ENCODE peak calls at places on chromosomes 11 and 22, in five cellular contexts. D, B, K, G and E are unnamed samples.

GRCh38 chr22:33674357-33674756 is 245.9 kb downstream of the LARGE1 start:
- DNase-seq in G (no peak), B (no peak), K (no peak), D (no peak), E (no peak)

GRCh38 chr11:22165799-22166548 is 26.9 kb upstream of the ANO5 start:
- DNase-seq in D (no peak), G (no peak), K (no peak), B (no peak), E (no peak)

GRCh38 chr11:61429346-61429690 is 457 bp downstream of the CPSF7 start:
- DNase-seq in G (peak), B (no peak), D (peak), K (peak), E (peak)

GRCh38 chr22:45997077-45997774 is 20.3 kb upstream of the WNT7B start:
- DNase-seq in G (peak), D (no peak), B (no peak), K (no peak), E (no peak)

GRCh38 chr11:94767701-94768601 is at the start of gene AMOTL1:
- DNase-seq in K (no peak), G (peak), D (peak), B (no peak), E (peak)

GRCh38 chr11:24559315-24559714 is 62.5 kb downstream of the LUZP2 start:
- DNase-seq in K (no peak), G (no peak), B (no peak), D (no peak), E (no peak)

GRCh38 chr11:68120212-68121066 is 749 bp downstream of the CHKA start:
- DNase-seq in D (no peak), G (peak), B (peak), K (peak), E (peak)

GRCh38 chr11:110356769-110357671 is 60.6 kb upstream of the RDX start:
- DNase-seq in D (peak), G (no peak), B (no peak), K (peak), E (no peak)

GRCh38 chr22:21064917-21065864 is 19.4 kb downstream of the LRRC74B start:
- DNase-seq in B (no peak), K (no peak), D (no peak), G (peak), E (no peak)

GRCh38 chr11:117840881-117841581 is 16.5 kb upstream of the FXYD2 start:
- DNase-seq in D (no peak), B (no peak), K (no peak), G (no peak), E (no peak)

GRCh38 chr22:36360011-36360410 is 27.8 kb downstream of the MYH9 start:
- DNase-seq in K (no peak), D (no peak), B (no peak), G (no peak), E (no peak)

GRCh38 chr22:17867160-17867785 is 93.0 kb upstream of the BID start:
- DNase-seq in K (no peak), D (no peak), G (peak), B (no peak), E (no peak)

GRCh38 chr22:17871726-17872458 is 97.6 kb upstream of the BID start:
- DNase-seq in B (no peak), G (no peak), K (no peak), D (no peak), E (no peak)

GRCh38 chr22:17868771-17869170 is 94.5 kb upstream of the BID start:
- DNase-seq in K (no peak), B (no peak), G (no peak), D (no peak), E (no peak)

GRCh38 chr22:17870408-17870807 is 96.1 kb upstream of the BID start:
- DNase-seq in G (no peak), B (no peak), D (no peak), K (no peak), E (no peak)

DNA sequence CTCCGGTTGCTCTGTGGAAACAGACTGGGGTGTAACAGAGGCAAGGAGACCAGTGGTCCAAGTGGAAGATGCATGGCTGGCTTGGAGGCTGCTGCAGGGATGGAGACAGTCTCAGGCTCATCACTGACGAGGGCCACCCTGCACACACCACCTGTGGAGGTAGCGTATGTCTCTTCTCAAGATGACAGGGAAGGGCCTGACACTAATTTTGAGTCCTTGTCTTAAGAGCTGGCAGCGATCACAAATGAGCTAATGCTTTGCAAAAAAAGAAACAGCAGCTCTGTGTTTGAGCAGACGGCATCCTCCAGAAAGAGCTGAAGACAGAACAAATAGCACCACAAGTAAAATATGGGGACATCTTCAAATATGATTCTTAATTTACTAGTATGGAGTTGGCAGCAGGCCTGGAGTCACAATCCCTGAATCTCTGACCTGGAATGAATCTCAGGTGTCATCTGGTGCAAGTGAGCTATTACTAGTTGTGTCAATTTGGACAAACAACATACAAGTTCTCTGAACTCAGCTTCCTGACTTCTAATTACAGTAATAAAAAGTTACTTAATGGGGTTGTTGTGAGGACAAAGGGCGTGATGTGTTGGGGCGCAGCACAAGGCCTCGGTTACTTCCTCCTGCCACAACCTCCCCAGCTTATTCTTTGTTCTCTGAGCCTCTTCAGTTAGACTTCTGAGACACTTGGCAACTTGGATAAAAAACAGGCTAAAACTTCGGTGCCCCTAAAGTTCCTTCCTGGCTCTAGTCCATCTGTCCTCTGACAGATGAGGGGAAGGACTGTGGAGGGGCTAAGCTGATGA is 95.2 kb upstream of the BID start:
- DNase-seq in G (no peak), K (no peak), D (no peak), B (no peak), E (no peak)
- TF ChIP-seq ESRRA in G (no peak), K (no peak), D (no peak), B (no peak), E (no peak)

GRCh38 chr11:125301301-125301700 is 136.8 kb downstream of the PKNOX2 start:
- DNase-seq in B (no peak), K (no peak), D (no peak), G (no peak), E (no peak)
- TF ChIP-seq ESRRA in B (no peak), K (no peak), D (no peak), G (no peak), E (no peak)

GRCh38 chr11:130622126-130622525 is 173.7 kb downstream of the ADAMTS15 start:
- DNase-seq in B (no peak), K (no peak), G (no peak), D (no peak), E (no peak)

GRCh38 chr11:130624946-130625345 is 176.5 kb downstream of the ADAMTS15 start:
- DNase-seq in D (no peak), B (no peak), K (no peak), G (no peak), E (no peak)

GRCh38 chr11:130629039-130629438 is 180.6 kb downstream of the ADAMTS15 start:
- DNase-seq in B (no peak), G (no peak), D (no peak), K (no peak), E (no peak)

GRCh38 chr11:130623909-130624668 is 175.6 kb downstream of the ADAMTS15 start:
- DNase-seq in K (no peak), G (no peak), D (no peak), B (no peak), E (no peak)

GRCh38 chr11:130625907-130626306 is 177.5 kb downstream of the ADAMTS15 start:
- DNase-seq in K (no peak), B (no peak), D (no peak), G (no peak), E (no peak)
- TF ChIP-seq ESRRA in K (no peak), B (no peak), D (no peak), G (no peak), E (no peak)

GRCh38 chr11:10666976-10667892 is 26.3 kb downstream of the IRAG1 start:
- DNase-seq in B (no peak), D (no peak), G (no peak), K (no peak), E (no peak)

GRCh38 chr11:10670099-10670498 is 23.5 kb downstream of the IRAG1 start:
- DNase-seq in B (no peak), D (no peak), K (no peak), G (no peak), E (no peak)

GRCh38 chr11:10673476-10674062 is 20.0 kb downstream of the IRAG1 start:
- DNase-seq in B (no peak), D (no peak), K (no peak), G (no peak), E (no peak)

GRCh38 chr11:10666556-10666955 is 27.0 kb downstream of the IRAG1 start:
- DNase-seq in B (no peak), G (no peak), D (peak), K (no peak), E (no peak)

GRCh38 chr11:10669258-10670033 is 24.1 kb downstream of the IRAG1 start:
- DNase-seq in B (no peak), K (no peak), G (no peak), D (peak), E (no peak)
- TF ChIP-seq ESRRA in B (no peak), K (no peak), G (no peak), D (no peak), E (no peak)

DNA sequence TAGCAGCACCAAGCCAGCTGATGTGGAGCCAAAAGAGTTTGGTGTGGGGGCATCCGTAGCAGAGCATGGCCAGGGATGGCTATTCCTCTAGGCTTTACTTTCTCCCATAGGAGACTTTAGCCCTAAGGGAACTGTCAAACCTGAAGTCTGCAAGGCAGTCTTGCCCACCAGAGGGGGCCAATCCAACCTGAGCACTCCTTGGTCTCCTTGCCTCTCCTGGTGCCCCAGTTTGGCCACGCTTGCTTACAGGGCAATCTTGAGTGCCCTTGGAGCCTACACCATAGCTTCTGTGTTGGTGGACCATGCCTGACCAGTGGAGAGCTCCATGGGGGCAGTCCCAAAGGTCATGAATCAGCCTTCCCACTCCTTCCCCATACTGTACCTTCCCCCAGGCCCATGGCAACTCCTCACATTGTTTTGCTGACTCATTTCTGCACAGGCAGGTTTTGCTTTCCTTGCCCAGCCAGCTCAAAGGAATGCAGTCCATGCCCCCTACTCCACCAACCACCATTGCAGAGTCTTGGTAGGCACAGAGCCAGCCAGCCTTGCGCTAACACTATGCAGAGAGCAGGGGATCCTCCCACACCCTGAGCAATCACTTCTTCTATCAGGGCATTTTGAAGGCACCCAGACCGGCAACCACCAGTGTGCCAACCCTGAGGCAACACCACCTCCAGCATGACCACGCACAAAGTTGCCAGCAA is 1421.2 kb upstream of the RAG2 start:
- DNase-seq in D (peak), B (no peak), G (no peak), K (peak), E (peak)
- TF ChIP-seq ESRRA in D (no peak), B (no peak), G (no peak), K (no peak), E (no peak)